ENCODE peak calls at places on chromosomes 4 and X, in four cellular contexts. One of them, this sample, is unnamed.

GRCh38 chrX:259692-260355 is 21.4 kb upstream of the PLCXD1 start:
- DNase-seq in mesothelial cell of epicardium: peak; percentile 38
- DNase-seq in NCI-H1417: no peak
- DNase-seq in NCI-H187 treated with DMSO at 0.1 percent for 48 hours: no peak
- DNase-seq in this sample: no peak

GRCh38 chrX:65587616-65588526 is 53.3 kb upstream of the LAS1L start:
- DNase-seq in NCI-H187 treated with DMSO at 0.1 percent for 48 hours: no peak
- DNase-seq in NCI-H1417: no peak
- DNase-seq in mesothelial cell of epicardium: peak; percentile 54
- DNase-seq in this sample: no peak

GRCh38 chr4:3059090-3059428 is 15.3 kb downstream of the HTT-AS start:
- DNase-seq in NCI-H1417: no peak
- DNase-seq in NCI-H187 treated with DMSO at 0.1 percent for 48 hours: no peak
- DNase-seq in mesothelial cell of epicardium: no peak
- DNase-seq in this sample: no peak

GRCh38 chrX:47078129-47079043 is at the start of gene RGN:
- DNase-seq in mesothelial cell of epicardium: no peak
- DNase-seq in NCI-H187 treated with DMSO at 0.1 percent for 48 hours: no peak
- DNase-seq in NCI-H1417: no peak
- DNase-seq in this sample: no peak

GRCh38 chr4:186134254-186134653 is 29.8 kb downstream of the FAM149A start:
- DNase-seq in NCI-H1417: no peak
- DNase-seq in mesothelial cell of epicardium: no peak
- DNase-seq in NCI-H187 treated with DMSO at 0.1 percent for 48 hours: no peak
- DNase-seq in this sample: no peak

GRCh38 chr4:83082777-83083176 is 31.8 kb downstream of the PLAC8 start:
- DNase-seq in NCI-H1417: no peak
- DNase-seq in mesothelial cell of epicardium: no peak
- DNase-seq in NCI-H187 treated with DMSO at 0.1 percent for 48 hours: no peak
- DNase-seq in this sample: no peak

GRCh38 chr4:145909331-145909730 is 29.3 kb downstream of the ZNF827 start:
- DNase-seq in NCI-H1417: no peak
- DNase-seq in mesothelial cell of epicardium: no peak
- DNase-seq in NCI-H187 treated with DMSO at 0.1 percent for 48 hours: no peak
- DNase-seq in this sample: no peak

GRCh38 chr4:5955201-5955821 is 62.4 kb upstream of the CRMP1 start:
- DNase-seq in mesothelial cell of epicardium: no peak
- DNase-seq in NCI-H187 treated with DMSO at 0.1 percent for 48 hours: no peak
- DNase-seq in NCI-H1417: peak; percentile 94
- DNase-seq in this sample: peak; percentile 79

GRCh38 chrX:16162391-16162790 is 4.9 kb upstream of the MAGEB17 start:
- DNase-seq in NCI-H1417: no peak
- DNase-seq in mesothelial cell of epicardium: no peak
- DNase-seq in NCI-H187 treated with DMSO at 0.1 percent for 48 hours: no peak
- DNase-seq in this sample: no peak

GRCh38 chr4:66681962-66682361 is 863.3 kb downstream of the CENPC start:
- DNase-seq in NCI-H1417: peak; percentile 72
- DNase-seq in mesothelial cell of epicardium: no peak
- DNase-seq in NCI-H187 treated with DMSO at 0.1 percent for 48 hours: no peak
- DNase-seq in this sample: no peak

GRCh38 chrX:152908486-152908885 is 10.6 kb downstream of the ZNF185 start:
- DNase-seq in NCI-H1417: no peak
- DNase-seq in mesothelial cell of epicardium: no peak
- DNase-seq in NCI-H187 treated with DMSO at 0.1 percent for 48 hours: no peak
- DNase-seq in this sample: no peak

GRCh38 chr4:37999000-37999745 is 39.0 kb downstream of the PTTG2 start:
- DNase-seq in mesothelial cell of epicardium: no peak
- DNase-seq in NCI-H1417: peak; percentile 85
- DNase-seq in NCI-H187 treated with DMSO at 0.1 percent for 48 hours: no peak
- DNase-seq in this sample: peak; percentile 74

GRCh38 chr4:118350961-118351360 is 1.8 kb downstream of the PRSS12 start:
- DNase-seq in NCI-H187 treated with DMSO at 0.1 percent for 48 hours: no peak
- DNase-seq in NCI-H1417: no peak
- DNase-seq in mesothelial cell of epicardium: no peak
- DNase-seq in this sample: no peak

GRCh38 chr4:183200453-183200852 is 101.4 kb downstream of the WWC2 start:
- DNase-seq in mesothelial cell of epicardium: no peak
- DNase-seq in NCI-H1417: no peak
- DNase-seq in NCI-H187 treated with DMSO at 0.1 percent for 48 hours: no peak
- DNase-seq in this sample: peak; percentile 1

GRCh38 chr4:76809594-76810305 is 88.2 kb downstream of the SOWAHB start:
- DNase-seq in mesothelial cell of epicardium: no peak
- DNase-seq in NCI-H187 treated with DMSO at 0.1 percent for 48 hours: no peak
- DNase-seq in NCI-H1417: no peak
- DNase-seq in this sample: no peak

GRCh38 chr4:17030543-17030942 is 132.1 kb upstream of the LDB2 start:
- DNase-seq in NCI-H187 treated with DMSO at 0.1 percent for 48 hours: no peak
- DNase-seq in mesothelial cell of epicardium: no peak
- DNase-seq in NCI-H1417: no peak
- DNase-seq in this sample: no peak

GRCh38 chrX:152735860-152736511 is 2.4 kb downstream of the MAGEA12 start:
- DNase-seq in NCI-H1417: no peak
- DNase-seq in NCI-H187 treated with DMSO at 0.1 percent for 48 hours: no peak
- DNase-seq in mesothelial cell of epicardium: no peak
- DNase-seq in this sample: no peak

GRCh38 chr4:150722908-150723362 is 141.0 kb downstream of the MAB21L2 start:
- DNase-seq in NCI-H187 treated with DMSO at 0.1 percent for 48 hours: no peak
- DNase-seq in NCI-H1417: no peak
- DNase-seq in mesothelial cell of epicardium: no peak
- DNase-seq in this sample: no peak

GRCh38 chr4:1098311-1098925 is 14.9 kb downstream of the RNF212 start:
- DNase-seq in NCI-H187 treated with DMSO at 0.1 percent for 48 hours: no peak
- DNase-seq in NCI-H1417: no peak
- DNase-seq in mesothelial cell of epicardium: peak; percentile 24
- DNase-seq in this sample: no peak

GRCh38 chrX:103656623-103657022 is 27.8 kb downstream of the TCEAL1 start:
- DNase-seq in NCI-H1417: no peak
- DNase-seq in NCI-H187 treated with DMSO at 0.1 percent for 48 hours: no peak
- DNase-seq in mesothelial cell of epicardium: no peak
- DNase-seq in this sample: no peak

GRCh38 chr4:112706840-112707207 is 69.9 kb downstream of the LARP7 start:
- DNase-seq in NCI-H187 treated with DMSO at 0.1 percent for 48 hours: no peak
- DNase-seq in NCI-H1417: no peak
- DNase-seq in mesothelial cell of epicardium: no peak
- DNase-seq in this sample: no peak

GRCh38 chr4:20662851-20663250 is 37.4 kb upstream of the PACRGL start:
- DNase-seq in NCI-H1417: no peak
- DNase-seq in mesothelial cell of epicardium: no peak
- DNase-seq in NCI-H187 treated with DMSO at 0.1 percent for 48 hours: no peak
- DNase-seq in this sample: no peak

GRCh38 chr4:33850503-33850902 is 2393.8 kb downstream of the ARAP2 start:
- DNase-seq in NCI-H1417: no peak
- DNase-seq in NCI-H187 treated with DMSO at 0.1 percent for 48 hours: no peak
- DNase-seq in mesothelial cell of epicardium: no peak
- DNase-seq in this sample: no peak

GRCh38 chr4:7852568-7853185 is 87.0 kb downstream of the AFAP1 start:
- DNase-seq in NCI-H187 treated with DMSO at 0.1 percent for 48 hours: no peak
- DNase-seq in mesothelial cell of epicardium: no peak
- DNase-seq in NCI-H1417: no peak
- DNase-seq in this sample: no peak

GRCh38 chrX:5051831-5052491 is 1176.7 kb downstream of the NLGN4X start:
- DNase-seq in NCI-H187 treated with DMSO at 0.1 percent for 48 hours: no peak
- DNase-seq in NCI-H1417: no peak
- DNase-seq in mesothelial cell of epicardium: no peak
- DNase-seq in this sample: no peak

GRCh38 chrX:106341823-106342222 is 173.7 kb downstream of the PWWP3B start:
- DNase-seq in NCI-H1417: no peak
- DNase-seq in NCI-H187 treated with DMSO at 0.1 percent for 48 hours: no peak
- DNase-seq in mesothelial cell of epicardium: no peak
- DNase-seq in this sample: no peak

GRCh38 chr4:159269143-159269542 is 166.3 kb downstream of the RAPGEF2 start:
- DNase-seq in NCI-H187 treated with DMSO at 0.1 percent for 48 hours: no peak
- DNase-seq in mesothelial cell of epicardium: no peak
- DNase-seq in NCI-H1417: no peak
- DNase-seq in this sample: no peak

GRCh38 chr4:54384563-54384962 is 155.5 kb downstream of the PDGFRA start:
- DNase-seq in NCI-H1417: peak; percentile 59
- DNase-seq in NCI-H187 treated with DMSO at 0.1 percent for 48 hours: peak; percentile 3
- DNase-seq in mesothelial cell of epicardium: no peak
- DNase-seq in this sample: peak; percentile 32

GRCh38 chr4:93199492-93199891 is 629.1 kb upstream of the ATOH1 start:
- DNase-seq in NCI-H187 treated with DMSO at 0.1 percent for 48 hours: peak; percentile 80
- DNase-seq in NCI-H1417: peak; percentile 88
- DNase-seq in mesothelial cell of epicardium: no peak
- DNase-seq in this sample: peak; percentile 79

GRCh38 chr4:15655223-15656037 is at the start of gene FBXL5:
- DNase-seq in NCI-H1417: peak; percentile 92
- DNase-seq in mesothelial cell of epicardium: peak; percentile 89
- DNase-seq in NCI-H187 treated with DMSO at 0.1 percent for 48 hours: peak; percentile 34
- DNase-seq in this sample: peak; percentile 93

GRCh38 chrX:12891915-12892506 is 14.4 kb upstream of the TLR8 start:
- DNase-seq in NCI-H187 treated with DMSO at 0.1 percent for 48 hours: no peak
- DNase-seq in NCI-H1417: no peak
- DNase-seq in mesothelial cell of epicardium: no peak
- DNase-seq in this sample: no peak

GRCh38 chr4:98199247-98199646 is 56.0 kb upstream of the STPG2 start:
- DNase-seq in NCI-H187 treated with DMSO at 0.1 percent for 48 hours: no peak
- DNase-seq in mesothelial cell of epicardium: no peak
- DNase-seq in NCI-H1417: no peak
- DNase-seq in this sample: no peak

GRCh38 chrX:149568701-149569296 is 18.5 kb downstream of the MAGEA9B start:
- DNase-seq in NCI-H187 treated with DMSO at 0.1 percent for 48 hours: peak; percentile 57
- DNase-seq in mesothelial cell of epicardium: no peak
- DNase-seq in NCI-H1417: no peak
- DNase-seq in this sample: no peak

GRCh38 chr4:86791126-86791525 is 58.1 kb downstream of the SLC10A6 start:
- DNase-seq in NCI-H1417: no peak
- DNase-seq in mesothelial cell of epicardium: no peak
- DNase-seq in NCI-H187 treated with DMSO at 0.1 percent for 48 hours: no peak
- DNase-seq in this sample: no peak

GRCh38 chr4:53654300-53654758 is 63.0 kb upstream of the LNX1 start:
- DNase-seq in NCI-H1417: peak; percentile 41
- DNase-seq in mesothelial cell of epicardium: no peak
- DNase-seq in NCI-H187 treated with DMSO at 0.1 percent for 48 hours: no peak
- DNase-seq in this sample: no peak

GRCh38 chr4:8642651-8643321 is 50.2 kb downstream of the CPZ start:
- DNase-seq in NCI-H1417: no peak
- DNase-seq in NCI-H187 treated with DMSO at 0.1 percent for 48 hours: no peak
- DNase-seq in mesothelial cell of epicardium: no peak
- DNase-seq in this sample: no peak

GRCh38 chr4:141705747-141706377 is 69.5 kb downstream of the IL15 start:
- DNase-seq in NCI-H1417: no peak
- DNase-seq in mesothelial cell of epicardium: no peak
- DNase-seq in NCI-H187 treated with DMSO at 0.1 percent for 48 hours: no peak
- DNase-seq in this sample: no peak

GRCh38 chrX:7522860-7523259 is 320.1 kb upstream of the VCX start:
- DNase-seq in mesothelial cell of epicardium: no peak
- DNase-seq in NCI-H187 treated with DMSO at 0.1 percent for 48 hours: no peak
- DNase-seq in NCI-H1417: no peak
- DNase-seq in this sample: no peak